ENCODE peak calls at places on chromosomes 12 and 14, in four cellular contexts. R is naive thymus-derived CD4-positive, alpha-beta T cell; G is adrenal gland; U is left lung. E is an unnamed sample. For H3K9me3 and H3K4me1, the result is how much of the 10 kb centered on the place peaks cover.

GRCh38 chr12:105444050-105444808 is 113.7 kb downstream of the C12orf75 start:
- DNase-seq in R (no peak), G (no peak), U (no peak), E (no peak)

GRCh38 chr12:117212563-117213190 is 22.4 kb upstream of the FBXO21 start:
- DNase-seq in R (peak), G (peak), U (peak), E (peak)

GRCh38 chr12:77577756-77578155 is 252.9 kb upstream of the NAV3 start:
- DNase-seq in R (no peak), G (no peak), U (no peak), E (no peak)

GRCh38 chr12:85036241-85036707 is at the start of the genes LRRIQ1 and TSPAN19:
- DNase-seq in R (peak), G (peak), U (peak), E (peak)

GRCh38 chr12:102971227-102971626 is 13.8 kb downstream of the ASCL1 start:
- DNase-seq in R (no peak), G (no peak), U (no peak), E (no peak)

GRCh38 chr12:2561367-2561766 is 233.4 kb upstream of the FKBP4 start:
- DNase-seq in R (no peak), G (no peak), U (no peak), E (peak)

GRCh38 chr14:50941151-50941550 is 3.1 kb downstream of the PYGL start:
- DNase-seq in R (no peak), G (no peak), U (no peak), E (no peak)

GRCh38 chr14:101721951-101722661 is 39.4 kb upstream of the PPP2R5C start:
- DNase-seq in R (peak), G (peak), U (no peak), E (no peak)

GRCh38 chr12:115088328-115088994 is 404.5 kb upstream of the TBX3 start:
- DNase-seq in R (no peak), G (peak), U (no peak), E (peak)

GRCh38 chr12:47811581-47812484 is 7.9 kb downstream of the HDAC7 start:
- DNase-seq in R (no peak), G (peak), U (no peak), E (no peak)
- H3K27ac ChIP-seq in R (peak), G (peak), U (peak), E (peak)

GRCh38 chr12:133080619-133081407 is at the start of gene ZNF140:
- DNase-seq in R (peak), G (peak), U (peak), E (peak)

GRCh38 chr12:133083345-133083744 is 2.6 kb downstream of the ZNF140 start:
- DNase-seq in R (no peak), G (no peak), U (no peak), E (no peak)

GRCh38 chr12:133080051-133080618 is 588 bp upstream of the ZNF140 start:
- DNase-seq in R (peak), G (peak), U (peak), E (peak)

DNA sequence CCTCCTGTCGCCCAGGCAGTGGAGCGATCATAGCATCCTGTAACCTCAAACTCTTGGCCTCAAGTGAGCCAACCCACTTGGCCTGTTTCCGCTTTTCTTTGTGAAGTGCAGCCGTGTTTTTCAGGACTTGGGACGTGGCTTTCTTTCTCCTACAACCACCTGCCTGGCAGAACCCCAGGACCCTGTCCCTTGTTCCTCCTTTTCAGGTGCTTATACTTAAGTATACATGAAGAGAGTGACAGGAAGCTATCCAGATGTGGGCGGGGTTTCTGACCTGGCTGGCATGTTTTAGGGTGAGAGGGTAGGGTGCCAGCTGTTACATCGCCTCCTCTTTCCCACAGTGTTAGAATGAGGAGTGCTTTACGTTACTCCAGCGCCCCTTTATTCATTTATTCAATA is 684 bp downstream of the ZNF140 start:
- DNase-seq in R (peak), G (peak), U (peak), E (no peak)
- H3K9me3 ChIP-seq in R (under half), G (half or more), U (under half), E (under half)

GRCh38 chr14:103884854-103885253 is 37.5 kb upstream of the PPP1R13B start:
- DNase-seq in R (no peak), G (no peak), U (no peak), E (no peak)
- H3K4me1 ChIP-seq in R (under half), G (under half), U (under half), E (under half)

GRCh38 chr12:122851820-122852219 is 16.6 kb downstream of the HIP1R start:
- DNase-seq in R (no peak), G (peak), U (no peak), E (no peak)

GRCh38 chr12:122849352-122850047 is 14.2 kb downstream of the HIP1R start:
- DNase-seq in R (no peak), G (no peak), U (no peak), E (no peak)

GRCh38 chr12:122850048-122850445 is 14.8 kb downstream of the HIP1R start:
- DNase-seq in R (no peak), G (no peak), U (no peak), E (no peak)

GRCh38 chr12:122852336-122853275 is 17.3 kb downstream of the HIP1R start:
- DNase-seq in R (no peak), G (no peak), U (no peak), E (peak)

DNA sequence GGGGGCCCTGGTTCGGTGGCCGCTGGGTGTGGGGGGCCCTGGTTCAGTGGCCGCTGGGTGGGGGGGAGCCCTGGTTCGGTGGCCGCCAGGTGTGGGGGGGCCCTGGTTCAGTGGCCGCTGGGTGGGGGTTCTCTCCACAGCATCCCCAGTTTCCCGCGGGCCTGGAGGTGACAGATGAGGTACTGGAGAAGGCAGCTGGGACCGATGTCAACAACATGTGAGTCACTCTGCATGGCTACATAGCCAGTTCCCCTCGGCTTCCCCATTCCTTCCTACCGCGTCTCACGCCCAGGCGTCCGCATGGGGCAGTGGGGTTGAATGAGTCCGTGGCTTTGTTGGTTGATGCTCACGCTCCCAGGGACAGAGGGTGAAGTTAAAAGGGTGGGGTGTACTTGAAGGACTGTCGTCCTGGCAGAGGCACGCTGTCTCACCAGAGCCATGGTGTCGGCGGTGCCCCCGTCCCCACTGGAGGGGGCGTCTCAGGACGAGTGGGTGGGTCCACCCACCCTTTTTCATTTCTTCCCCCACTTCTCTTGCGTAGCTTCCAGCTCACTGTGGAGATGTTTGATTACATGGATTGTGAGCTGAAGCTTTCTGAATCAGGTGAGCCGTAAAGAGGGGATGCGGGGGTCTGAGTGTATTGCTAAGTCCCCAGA is 15.6 kb downstream of the HIP1R start:
- DNase-seq in R (no peak), G (no peak), U (no peak), E (no peak)
- H3K27ac ChIP-seq in R (no peak), G (no peak), U (no peak), E (no peak)

DNA sequence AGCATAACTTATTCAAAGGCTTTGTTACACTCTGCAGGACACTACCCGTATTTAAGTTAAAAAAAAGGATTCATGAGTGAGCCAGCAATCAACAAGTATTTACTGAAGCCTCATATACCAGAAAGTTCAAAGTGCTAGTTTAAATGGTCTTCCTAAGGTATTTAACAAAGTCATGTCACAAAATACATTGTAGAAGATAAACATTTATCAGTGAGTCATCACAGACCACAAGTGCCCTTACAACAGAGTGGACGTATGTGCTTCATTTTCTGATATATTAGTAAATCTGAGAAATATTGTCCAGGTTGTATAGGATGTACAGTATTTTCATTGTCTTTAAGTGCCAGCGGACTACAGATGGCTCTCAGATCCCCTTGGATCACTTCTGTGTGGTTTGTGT is 24.2 kb downstream of the FLRT2 start:
- DNase-seq in R (no peak), G (no peak), U (no peak), E (no peak)
- H3K9me3 ChIP-seq in R (under half), G (under half), U (under half), E (under half)

GRCh38 chr12:52600941-52601481 is at the start of gene KRT72:
- DNase-seq in R (no peak), G (no peak), U (no peak), E (no peak)

GRCh38 chr12:52600071-52600470 is 1.2 kb downstream of the KRT72 start:
- DNase-seq in R (no peak), G (no peak), U (no peak), E (no peak)

GRCh38 chr12:52601671-52602070 is 408 bp upstream of the KRT72 start:
- DNase-seq in R (no peak), G (no peak), U (no peak), E (no peak)

GRCh38 chr12:52598966-52599365 is 2.3 kb downstream of the KRT72 start:
- DNase-seq in R (no peak), G (peak), U (no peak), E (no peak)

GRCh38 chr12:52600475-52600874 is 788 bp downstream of the KRT72 start:
- DNase-seq in R (no peak), G (no peak), U (no peak), E (no peak)
- H3K4me1 ChIP-seq in R (under half), G (under half), U (under half), E (under half)

DNA sequence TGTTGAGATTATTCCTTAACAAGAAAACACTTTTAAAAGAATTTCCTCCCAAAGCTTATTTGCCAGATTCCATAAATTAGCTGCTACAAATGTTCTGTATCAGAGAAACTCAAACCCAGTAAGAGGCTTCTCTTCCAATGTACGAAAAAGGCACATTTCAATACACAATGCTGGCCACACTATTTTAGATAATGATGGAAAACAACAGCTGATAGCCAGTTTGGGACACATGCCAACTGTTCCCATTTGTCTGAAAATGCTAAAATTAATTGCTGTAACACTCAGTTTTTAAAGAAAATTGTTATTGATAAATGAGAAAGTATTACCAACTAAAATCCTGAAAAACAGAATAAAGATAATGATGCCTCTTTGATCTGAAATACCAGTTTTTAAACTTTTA is 4.4 kb downstream of the CFL2 start:
- DNase-seq in R (no peak), G (no peak), U (no peak), E (no peak)
- H3K27ac ChIP-seq in R (no peak), G (peak), U (no peak), E (no peak)

DNA sequence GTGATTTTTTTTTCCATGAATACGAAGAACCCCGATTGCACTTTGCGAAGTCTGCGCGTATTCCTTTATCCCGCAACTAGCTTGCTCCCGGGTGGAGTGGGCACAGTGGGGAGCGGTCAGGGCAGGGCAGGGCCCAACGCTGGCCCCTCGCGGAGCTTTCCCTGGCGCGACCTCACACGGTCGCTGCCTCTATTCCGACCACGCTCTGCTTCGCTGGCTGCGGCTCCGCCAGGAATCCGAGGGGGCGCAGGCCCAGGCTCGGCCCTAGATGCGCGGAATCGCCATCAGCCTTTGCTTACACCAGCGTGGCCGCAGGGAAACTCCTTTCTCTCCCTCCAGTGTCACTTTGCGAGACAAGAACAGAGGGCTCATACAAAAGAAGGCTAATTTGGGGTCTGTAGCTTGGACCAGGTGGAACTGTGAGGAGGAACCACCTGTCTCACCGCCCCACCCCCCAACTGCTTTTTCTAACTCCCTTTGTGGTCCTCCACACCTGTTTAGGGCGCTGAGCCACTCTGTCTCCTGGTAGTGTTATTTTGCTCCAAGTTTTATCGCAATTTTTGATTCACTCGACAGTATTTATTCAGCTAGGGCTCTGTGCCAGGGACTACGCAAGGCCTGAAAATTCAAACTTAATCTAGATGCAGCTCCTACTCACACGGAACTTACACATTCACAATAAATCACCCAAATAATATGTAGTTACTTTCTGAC is 3.1 kb upstream of the NKX2-1 start:
- DNase-seq in R (no peak), G (no peak), U (no peak), E (no peak)
- H3K9me3 ChIP-seq in R (under half), G (under half), U (under half), E (under half)

GRCh38 chr12:11813422-11813813 is 163.9 kb downstream of the ETV6 start:
- DNase-seq in R (no peak), G (peak), U (no peak), E (peak)

GRCh38 chr12:11812558-11813421 is 163.3 kb downstream of the ETV6 start:
- DNase-seq in R (no peak), G (peak), U (peak), E (peak)

GRCh38 chr12:11814362-11814761 is 164.9 kb downstream of the ETV6 start:
- DNase-seq in R (no peak), G (peak), U (no peak), E (no peak)

GRCh38 chr12:11810160-11810559 is 160.7 kb downstream of the ETV6 start:
- DNase-seq in R (no peak), G (no peak), U (no peak), E (no peak)

DNA sequence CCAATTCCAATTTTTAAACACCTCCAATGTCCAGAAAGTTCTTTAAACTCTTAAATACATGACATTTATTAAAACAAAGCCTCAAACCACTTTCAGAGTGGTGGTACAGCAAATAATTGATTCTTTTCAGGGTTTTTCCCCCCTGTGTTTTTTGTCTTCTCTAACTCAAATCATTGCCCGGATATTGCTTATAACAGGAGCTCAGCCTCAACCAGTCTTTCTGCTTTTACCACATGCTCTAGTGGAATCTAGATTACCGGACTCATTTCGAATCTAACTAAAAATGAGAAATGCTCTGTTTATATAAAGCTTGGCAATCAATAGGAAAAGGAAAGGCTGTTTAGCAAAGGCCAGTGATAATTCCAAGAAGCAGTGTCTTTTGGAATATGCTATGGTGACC is 161.5 kb downstream of the ETV6 start:
- DNase-seq in R (no peak), G (no peak), U (no peak), E (no peak)
- H3K4me1 ChIP-seq in R (under half), G (half or more), U (under half), E (under half)

E was measured in cardiac muscle cell.